ENCODE peak calls at places on chromosomes 16 and 17, in six cellular contexts. J is upper lobe of right lung; A is substantia nigra; W is activated T-helper 9 cell treated with anti-CD3 and anti-CD28 coated beads, Interleukin-2, amount 50 U/mL, for 16 hours; K is T47D; U is cerebellar cortex. S is an unnamed sample.

GRCh38 chr16:89938636-89938885 is 10.0 kb upstream of the DEF8 start:
- DNase-seq in J (no peak), A (no peak), W (no peak), K (no peak), U (no peak), S (no peak)

GRCh38 chr16:77657016-77657415 is 65.3 kb upstream of the NUDT7 start:
- DNase-seq in J (no peak), A (no peak), W (no peak), K (no peak), U (no peak), S (no peak)

GRCh38 chr16:83300326-83300725 is 507.5 kb upstream of the HSBP1 start:
- DNase-seq in J (no peak), A (no peak), W (no peak), K (no peak), U (no peak), S (no peak)

GRCh38 chr17:76796081-76796480 is 58.2 kb downstream of the MFSD11 start:
- DNase-seq in J (no peak), A (no peak), W (no peak), K (no peak), U (no peak), S (no peak)

GRCh38 chr17:78101112-78101511 is 27.4 kb downstream of the TMC6 start:
- DNase-seq in J (no peak), A (no peak), W (no peak), K (no peak), U (no peak), S (no peak)

GRCh38 chr16:85357924-85358505 is 245.7 kb upstream of the CIBAR2 start:
- DNase-seq in J (peak; percentile 51), A (no peak), W (no peak), K (no peak), U (no peak), S (no peak)

GRCh38 chr17:44775838-44776621 is 17.2 kb downstream of the ADAM11 start:
- DNase-seq in J (peak; percentile 97), A (no peak), W (no peak), K (no peak), U (no peak), S (no peak)

GRCh38 chr17:29062215-29062614 is 19.3 kb downstream of the PIPOX start:
- DNase-seq in J (no peak), A (no peak), W (no peak), K (no peak), U (no peak), S (no peak)

GRCh38 chr16:680967-681745 is 946 bp downstream of the STUB1 start:
- DNase-seq in J (no peak), A (peak; percentile 23), W (no peak), K (no peak), U (no peak), S (no peak)

GRCh38 chr17:1002771-1003555 is 6.0 kb downstream of the TIMM22 start:
- DNase-seq in J (no peak), A (peak; percentile 57), W (no peak), K (no peak), U (no peak), S (no peak)

GRCh38 chr16:3675601-3676130 is 21.2 kb downstream of the DNASE1 start:
- DNase-seq in J (no peak), A (no peak), W (no peak), K (no peak), U (no peak), S (no peak)